ENCODE peak calls at places on chromosomes 1 and 21, in six cellular contexts. Q is GM23338, F is AG04450, Y is A673, R is IMR-90, S is lower lobe of right lung. G is an unnamed sample.

GRCh38 chr21:17195965-17196364 is 316.9 kb upstream of the CXADR start:
- DNase-seq in Q (no peak), F (no peak), Y (peak), R (no peak), S (no peak), G (no peak)

GRCh38 chr1:178908358-178908757 is 37.5 kb upstream of the ANGPTL1 start:
- DNase-seq in Q (no peak), F (no peak), Y (no peak), R (peak), S (no peak), G (no peak)

GRCh38 chr1:116334868-116335649 is 38.0 kb upstream of the ATP1A1 start:
- DNase-seq in Q (peak), F (no peak), Y (no peak), R (peak), S (no peak), G (no peak)

GRCh38 chr1:205669341-205670142 is 10.8 kb downstream of the SLC45A3 start:
- DNase-seq in Q (no peak), F (no peak), Y (no peak), R (no peak), S (no peak), G (no peak)

GRCh38 chr1:186899977-186900376 is 71.2 kb downstream of the PLA2G4A start:
- DNase-seq in Q (no peak), F (no peak), Y (no peak), R (no peak), S (no peak), G (no peak)

GRCh38 chr1:109802136-109802900 is 38.6 kb upstream of the EPS8L3 start:
- DNase-seq in Q (no peak), F (no peak), Y (no peak), R (no peak), S (no peak), G (peak)

GRCh38 chr21:15355066-15355465 is 290.3 kb upstream of the NRIP1 start:
- DNase-seq in Q (no peak), F (no peak), Y (no peak), R (no peak), S (no peak), G (no peak)

GRCh38 chr1:46532498-46533178 is 18.8 kb downstream of the KNCN start:
- DNase-seq in Q (peak), F (no peak), Y (peak), R (peak), S (peak), G (peak)

GRCh38 chr1:95127380-95127779 is 10.2 kb downstream of the TLCD4 start:
- DNase-seq in Q (no peak), F (no peak), Y (no peak), R (no peak), S (no peak), G (no peak)

GRCh38 chr1:20123696-20124450 is 4.5 kb upstream of the PLA2G2D start:
- DNase-seq in Q (no peak), F (no peak), Y (no peak), R (no peak), S (no peak), G (no peak)

GRCh38 chr1:182601416-182601786 is 2.8 kb downstream of the RGS16 start:
- DNase-seq in Q (peak), F (peak), Y (peak), R (peak), S (peak), G (peak)

GRCh38 chr1:35287807-35288640 is 19.5 kb downstream of the ZMYM4 start:
- DNase-seq in Q (no peak), F (no peak), Y (no peak), R (peak), S (no peak), G (no peak)

GRCh38 chr1:24321712-24322635 is 2.8 kb downstream of the GRHL3 start:
- DNase-seq in Q (peak), F (peak), Y (peak), R (peak), S (peak), G (peak)

GRCh38 chr1:117017648-117018047 is 16.1 kb downstream of the CD101 start:
- DNase-seq in Q (no peak), F (no peak), Y (no peak), R (no peak), S (peak), G (no peak)

GRCh38 chr1:201344206-201345080 is 33.0 kb downstream of the TNNT2 start:
- DNase-seq in Q (no peak), F (no peak), Y (no peak), R (no peak), S (peak), G (no peak)

GRCh38 chr1:170568197-170568596 is 36.2 kb downstream of the GORAB start:
- DNase-seq in Q (peak), F (no peak), Y (no peak), R (no peak), S (no peak), G (no peak)

GRCh38 chr1:115632251-115633026 is 9.3 kb upstream of the VANGL1 start:
- DNase-seq in Q (peak), F (no peak), Y (no peak), R (no peak), S (no peak), G (no peak)

GRCh38 chr1:161162052-161162451 is 2.8 kb downstream of the USP21 start:
- DNase-seq in Q (no peak), F (no peak), Y (no peak), R (no peak), S (no peak), G (no peak)

GRCh38 chr1:26991310-26992116 is 2.0 kb upstream of the TRNP1 start:
- DNase-seq in Q (no peak), F (no peak), Y (no peak), R (peak), S (no peak), G (no peak)

GRCh38 chr1:111801071-111801850 is 45.6 kb downstream of the DDX20 start:
- DNase-seq in Q (peak), F (no peak), Y (no peak), R (no peak), S (no peak), G (no peak)

GRCh38 chr1:22208265-22208972 is 65.5 kb upstream of the WNT4 start:
- DNase-seq in Q (peak), F (no peak), Y (no peak), R (no peak), S (no peak), G (no peak)

GRCh38 chr1:151158751-151159251 is 2.4 kb downstream of the TNFAIP8L2 start:
- DNase-seq in Q (peak), F (no peak), Y (no peak), R (no peak), S (no peak), G (no peak)

GRCh38 chr1:245588250-245588649 is 433.5 kb downstream of the KIF26B start:
- DNase-seq in Q (no peak), F (no peak), Y (no peak), R (no peak), S (no peak), G (no peak)

GRCh38 chr1:231590453-231591198 is 36.0 kb upstream of the DISC1 start:
- DNase-seq in Q (peak), F (peak), Y (peak), R (peak), S (no peak), G (no peak)

GRCh38 chr1:17046043-17046657 is 7.7 kb downstream of the SDHB start:
- DNase-seq in Q (peak), F (peak), Y (peak), R (peak), S (no peak), G (no peak)

GRCh38 chr1:30696831-30697230 is 26.6 kb downstream of the MATN1 start:
- DNase-seq in Q (no peak), F (no peak), Y (no peak), R (no peak), S (no peak), G (no peak)

GRCh38 chr1:236025836-236026235 is 39.1 kb downstream of the NID1 start:
- DNase-seq in Q (no peak), F (no peak), Y (no peak), R (no peak), S (no peak), G (no peak)

GRCh38 chr1:45617618-45618017 is 6.2 kb downstream of the CCDC17 start:
- DNase-seq in Q (no peak), F (no peak), Y (no peak), R (peak), S (no peak), G (no peak)

GRCh38 chr1:163544441-163544840 is 222.7 kb downstream of the NUF2 start:
- DNase-seq in Q (no peak), F (no peak), Y (no peak), R (no peak), S (no peak), G (no peak)

GRCh38 chr21:41361786-41362604 is at the start of gene MX2:
- DNase-seq in Q (no peak), F (peak), Y (no peak), R (peak), S (peak), G (peak)

GRCh38 chr1:216690593-216690992 is 32.6 kb downstream of the ESRRG start:
- DNase-seq in Q (no peak), F (no peak), Y (no peak), R (no peak), S (no peak), G (no peak)

GRCh38 chr1:24688033-24688432 is 44.9 kb downstream of the SRRM1 start:
- DNase-seq in Q (no peak), F (no peak), Y (no peak), R (no peak), S (no peak), G (no peak)

GRCh38 chr1:201214461-201214860 is 23.8 kb downstream of the IGFN1 start:
- DNase-seq in Q (peak), F (no peak), Y (peak), R (no peak), S (no peak), G (no peak)

GRCh38 chr1:5814046-5814619 is 178.1 kb downstream of the NPHP4 start:
- DNase-seq in Q (no peak), F (no peak), Y (no peak), R (no peak), S (no peak), G (no peak)

GRCh38 chr1:235974616-235975015 is 90.3 kb downstream of the NID1 start:
- DNase-seq in Q (no peak), F (no peak), Y (no peak), R (peak), S (no peak), G (no peak)

GRCh38 chr1:147225193-147225730 is at the start of gene FMO5:
- DNase-seq in Q (peak), F (peak), Y (peak), R (peak), S (peak), G (peak)

GRCh38 chr21:33278736-33279135 is 12.6 kb downstream of the IL10RB start:
- DNase-seq in Q (no peak), F (no peak), Y (no peak), R (peak), S (no peak), G (no peak)

GRCh38 chr1:27632387-27633297 is 2.3 kb downstream of the FGR start:
- DNase-seq in Q (no peak), F (no peak), Y (no peak), R (no peak), S (no peak), G (no peak)

GRCh38 chr1:203186446-203187305 is at the start of gene CHI3L1:
- DNase-seq in Q (peak), F (no peak), Y (no peak), R (no peak), S (peak), G (no peak)
- H3K27ac ChIP-seq in Q (no peak), F (no peak), Y (no peak), R (no peak), S (peak), G (no peak)

GRCh38 chr1:25917996-25918395 is 11.8 kb upstream of the STMN1 start:
- DNase-seq in Q (no peak), F (no peak), Y (no peak), R (peak), S (no peak), G (no peak)
- H3K4me3 ChIP-seq in Q (no peak), F (no peak), Y (no peak), R (no peak), S (no peak), G (no peak)

GRCh38 chr1:58434587-58434986 is 111.9 kb downstream of the OMA1 start:
- DNase-seq in Q (no peak), F (no peak), Y (peak), R (no peak), S (no peak), G (no peak)

GRCh38 chr1:58431847-58432246 is 114.7 kb downstream of the OMA1 start:
- DNase-seq in Q (no peak), F (no peak), Y (no peak), R (no peak), S (no peak), G (no peak)

GRCh38 chr1:58430355-58431335 is 115.9 kb downstream of the OMA1 start:
- DNase-seq in Q (no peak), F (no peak), Y (no peak), R (no peak), S (no peak), G (no peak)

GRCh38 chr1:58434181-58434580 is 112.3 kb downstream of the OMA1 start:
- DNase-seq in Q (no peak), F (no peak), Y (no peak), R (no peak), S (no peak), G (no peak)

GRCh38 chr1:58432813-58433668 is 113.5 kb downstream of the OMA1 start:
- DNase-seq in Q (peak), F (peak), Y (peak), R (peak), S (no peak), G (no peak)
- TF ChIP-seq CTCF in Q (no peak), F (peak), Y (peak), R (peak), S (no peak), G (no peak)

GRCh38 chr1:212188599-212189351 is 96.4 kb upstream of the PPP2R5A start:
- DNase-seq in Q (no peak), F (no peak), Y (no peak), R (no peak), S (no peak), G (no peak)
- H3K27ac ChIP-seq in Q (no peak), F (no peak), Y (no peak), R (no peak), S (peak), G (no peak)

GRCh38 chr1:155091071-155092051 is 12.7 kb downstream of the EFNA3 start:
- DNase-seq in Q (peak), F (no peak), Y (peak), R (peak), S (peak), G (peak)

GRCh38 chr1:155092641-155093040 is 14.0 kb downstream of the EFNA3 start:
- DNase-seq in Q (no peak), F (no peak), Y (no peak), R (no peak), S (no peak), G (no peak)

GRCh38 chr1:155094622-155094948 is 15.9 kb downstream of the EFNA3 start:
- DNase-seq in Q (no peak), F (no peak), Y (no peak), R (no peak), S (no peak), G (no peak)

GRCh38 chr1:155092131-155092530 is 13.5 kb downstream of the EFNA3 start:
- DNase-seq in Q (no peak), F (no peak), Y (no peak), R (no peak), S (no peak), G (no peak)

DNA sequence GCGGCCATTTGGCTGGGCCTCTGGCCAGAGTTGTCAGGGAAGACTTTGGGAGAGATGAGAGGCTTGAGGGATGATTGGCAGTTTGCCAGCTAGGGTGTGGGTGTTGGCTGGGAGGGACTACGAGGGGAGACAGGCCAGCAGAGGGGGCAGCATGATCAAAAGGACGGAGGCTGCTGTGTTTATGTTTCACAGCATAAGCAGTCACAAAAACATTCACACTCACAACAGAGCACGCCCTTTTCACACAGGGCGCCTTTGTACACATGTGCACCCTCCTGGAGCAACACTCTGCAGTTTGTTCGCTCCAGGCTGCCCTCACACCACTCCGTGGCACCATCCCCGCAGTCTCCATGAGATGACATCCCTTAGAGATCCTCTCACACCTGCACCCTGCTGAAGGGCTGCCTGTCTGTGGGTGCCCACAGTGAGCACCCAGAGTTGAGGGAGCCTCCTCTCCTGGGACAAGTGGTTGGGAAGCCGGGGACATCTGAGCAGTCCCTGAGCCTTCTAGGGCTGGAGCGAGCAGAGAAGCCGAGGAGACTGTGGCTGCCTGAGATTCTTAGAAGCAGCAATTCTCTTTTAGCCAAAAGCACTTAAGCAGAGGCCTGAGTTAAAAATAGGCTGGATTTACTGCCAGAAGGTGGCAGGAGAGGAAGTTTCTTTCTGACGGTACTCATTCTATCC is 15.4 kb downstream of the EFNA3 start:
- DNase-seq in Q (peak), F (no peak), Y (peak), R (peak), S (no peak), G (no peak)
- H3K4me3 ChIP-seq in Q (no peak), F (no peak), Y (no peak), R (no peak), S (no peak), G (no peak)

GRCh38 chr1:39258925-39259244 is 54.4 kb downstream of the MACF1 start:
- DNase-seq in Q (no peak), F (no peak), Y (no peak), R (no peak), S (no peak), G (no peak)
- TF ChIP-seq CTCF in Q (no peak), F (no peak), Y (no peak), R (no peak), S (peak), G (no peak)

G was measured in CD8-positive, alpha-beta T cell.